ENCODE peak calls at places on chromosomes 6 and 20, in seven cellular contexts. P, L, B, W, E, I and X are unnamed samples.

GRCh38 chr6:135576055-135576454 is 78.5 kb upstream of the AHI1 start:
- DNase-seq in I (peak; percentile 90), W (no peak), L (peak; percentile 69), E (no peak), B (no peak), P (no peak), X (no peak)

GRCh38 chr20:39916236-39916635 is 772.8 kb downstream of the MAFB start:
- DNase-seq in E (no peak), L (no peak), I (peak; percentile 46), W (no peak), P (no peak), B (no peak), X (no peak)

GRCh38 chr6:56677559-56677958 is 34.9 kb upstream of the DST start:
- DNase-seq in P (no peak), B (no peak), I (peak; percentile 52), E (no peak), W (no peak), L (no peak), X (no peak)

GRCh38 chr6:332671-333070 is 40.4 kb downstream of the DUSP22 start:
- DNase-seq in L (peak; percentile 71), I (peak; percentile 70), P (no peak), W (no peak), E (no peak), B (no peak), X (no peak)

GRCh38 chr20:38601216-38602184 is at the start of gene ARHGAP40:
- DNase-seq in P (no peak), E (no peak), B (no peak), I (peak; percentile 29), W (no peak), L (no peak), X (no peak)

GRCh38 chr6:62280099-62280498 is 5.9 kb downstream of the KHDRBS2 start:
- DNase-seq in P (no peak), B (no peak), E (no peak), W (no peak), I (no peak), L (no peak), X (no peak)

GRCh38 chr6:26554669-26555504 is 16.7 kb downstream of the HMGN4 start:
- DNase-seq in E (no peak), L (peak; percentile 80), B (peak; percentile 57), I (peak; percentile 39), P (no peak), W (no peak), X (no peak)

GRCh38 chr6:157221049-157221816 is 102.1 kb downstream of the TMEM242 start:
- DNase-seq in I (peak; percentile 39), P (peak; percentile 95), E (peak; percentile 89), W (no peak), L (peak; percentile 67), B (peak; percentile 73), X (no peak)

GRCh38 chr6:170090561-170090960 is 200.3 kb downstream of the DLL1 start:
- DNase-seq in E (no peak), P (peak; percentile 37), B (no peak), L (no peak), I (no peak), W (no peak), X (no peak)

GRCh38 chr6:131769385-131770141 is 38.3 kb upstream of the ENPP1 start:
- DNase-seq in I (no peak), B (no peak), E (no peak), L (no peak), W (no peak), P (no peak), X (no peak)

GRCh38 chr6:16511048-16511660 is 250.1 kb downstream of the ATXN1 start:
- DNase-seq in W (no peak), B (no peak), E (no peak), L (peak; percentile 57), P (no peak), I (peak; percentile 27), X (peak; percentile 19)

GRCh38 chr6:130240232-130240631 is 17.5 kb upstream of the SAMD3 start:
- DNase-seq in L (peak; percentile 69), P (no peak), E (no peak), B (no peak), W (no peak), I (peak; percentile 82), X (peak; percentile 35)

GRCh38 chr20:64102647-64103354 is 4.6 kb downstream of the NPBWR2 start:
- DNase-seq in L (no peak), W (no peak), E (no peak), B (no peak), I (no peak), P (peak; percentile 76), X (no peak)

GRCh38 chr6:144223686-144224085 is 61.4 kb upstream of the UTRN start:
- DNase-seq in E (no peak), P (no peak), B (no peak), W (no peak), I (no peak), L (no peak), X (no peak)

GRCh38 chr6:213284-213683 is 79.0 kb upstream of the DUSP22 start:
- DNase-seq in L (no peak), B (no peak), P (no peak), I (no peak), E (no peak), W (no peak), X (no peak)

DNA sequence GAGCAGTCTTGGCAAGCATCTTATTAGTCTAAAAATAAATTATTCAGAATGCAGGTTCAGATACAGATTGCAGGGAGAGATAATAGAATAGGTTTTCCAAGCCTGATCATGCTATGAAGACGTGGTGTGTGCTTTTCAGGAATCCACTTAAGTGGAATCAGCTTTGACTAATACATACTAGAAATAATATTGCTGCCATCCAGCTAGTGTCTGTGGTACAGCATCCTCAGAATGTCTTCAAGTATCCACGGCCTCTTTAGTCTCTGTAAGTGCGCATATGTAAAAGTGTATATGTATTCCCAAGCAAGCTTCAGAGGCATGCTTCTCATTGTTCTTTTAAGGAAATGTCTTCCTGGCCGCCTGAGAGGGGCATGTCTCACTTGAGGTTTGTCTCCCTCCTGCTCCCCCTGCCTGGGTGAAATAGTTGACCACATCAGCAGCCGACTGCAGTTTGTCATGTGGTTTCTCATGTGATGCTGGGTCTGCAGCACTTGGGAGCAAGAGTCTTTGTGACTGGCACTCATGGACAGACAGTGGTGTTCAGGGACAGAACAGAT is 150.9 kb downstream of the PRL start:
- DNase-seq in E (no peak), W (no peak), P (no peak), L (peak; percentile 79), B (no peak), I (peak; percentile 82), X (peak; percentile 64)
- TF ChIP-seq CTCF in E (peak; percentile 16), W (no peak), P (no peak), L (peak; percentile 27), B (no peak), I (no peak), X (peak; percentile 48)

DNA sequence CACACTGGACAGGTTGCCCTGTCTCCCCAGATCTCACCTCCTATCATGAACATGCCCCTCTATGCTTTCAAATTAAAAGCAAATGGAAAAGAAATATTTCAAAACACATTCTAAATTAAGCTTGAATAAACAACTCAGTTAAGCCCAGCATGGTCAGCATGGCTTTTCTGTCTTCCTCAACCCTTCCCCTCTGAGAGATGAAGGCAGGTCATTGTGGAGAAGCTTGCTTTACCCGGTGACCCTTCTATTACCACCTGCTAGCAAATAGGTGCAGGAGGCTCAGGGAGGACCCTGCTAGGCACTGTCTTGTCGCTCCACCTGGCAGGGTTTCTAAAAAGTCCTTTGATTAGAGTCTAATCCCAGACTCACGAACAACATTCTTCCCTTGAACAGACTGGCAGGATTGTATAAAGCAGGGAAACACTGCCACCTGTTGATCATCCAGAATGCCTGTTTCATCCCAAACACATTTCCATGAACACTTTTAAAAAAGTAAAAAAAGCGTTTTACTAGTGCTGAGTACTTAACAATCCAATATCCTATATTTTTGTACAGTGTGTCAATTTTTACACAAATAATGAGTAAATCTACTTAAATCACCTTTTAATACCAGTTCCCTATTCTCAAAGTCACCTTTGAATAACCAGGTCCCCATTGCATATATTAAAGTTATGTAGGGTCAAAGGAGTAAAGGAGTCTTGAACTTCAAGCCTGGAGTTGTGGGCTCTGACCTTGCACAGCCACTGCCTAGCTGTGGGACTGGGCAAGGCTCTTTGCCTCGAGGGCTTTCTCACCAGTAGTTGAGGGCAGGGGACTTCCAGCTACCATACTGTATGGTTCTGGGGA is 75.5 kb downstream of the GPR6 start:
- DNase-seq in W (no peak), L (peak; percentile 62), I (peak; percentile 39), P (no peak), B (no peak), E (no peak), X (peak; percentile 34)
- TF ChIP-seq CTCF in W (peak; percentile 30), L (peak; percentile 79), I (peak; percentile 79), P (peak; percentile 68), B (peak; percentile 86), E (peak; percentile 56), X (peak; percentile 80)

GRCh38 chr20:63089051-63089907 is 82.5 kb upstream of the BHLHE23 start:
- DNase-seq in I (no peak), W (no peak), E (no peak), L (no peak), P (peak; percentile 67), B (no peak), X (no peak)
- TF ChIP-seq CTCF in I (no peak), W (no peak), E (no peak), L (no peak), P (no peak), B (no peak), X (no peak)

GRCh38 chr6:2209226-2209809 is 36.1 kb downstream of the GMDS start:
- DNase-seq in B (no peak), P (no peak), L (peak; percentile 22), E (peak; percentile 54), I (no peak), W (no peak), X (no peak)
- TF ChIP-seq CTCF in B (peak; percentile 65), P (peak; percentile 30), L (peak; percentile 69), E (no peak), I (peak; percentile 40), W (no peak), X (peak; percentile 39)

DNA sequence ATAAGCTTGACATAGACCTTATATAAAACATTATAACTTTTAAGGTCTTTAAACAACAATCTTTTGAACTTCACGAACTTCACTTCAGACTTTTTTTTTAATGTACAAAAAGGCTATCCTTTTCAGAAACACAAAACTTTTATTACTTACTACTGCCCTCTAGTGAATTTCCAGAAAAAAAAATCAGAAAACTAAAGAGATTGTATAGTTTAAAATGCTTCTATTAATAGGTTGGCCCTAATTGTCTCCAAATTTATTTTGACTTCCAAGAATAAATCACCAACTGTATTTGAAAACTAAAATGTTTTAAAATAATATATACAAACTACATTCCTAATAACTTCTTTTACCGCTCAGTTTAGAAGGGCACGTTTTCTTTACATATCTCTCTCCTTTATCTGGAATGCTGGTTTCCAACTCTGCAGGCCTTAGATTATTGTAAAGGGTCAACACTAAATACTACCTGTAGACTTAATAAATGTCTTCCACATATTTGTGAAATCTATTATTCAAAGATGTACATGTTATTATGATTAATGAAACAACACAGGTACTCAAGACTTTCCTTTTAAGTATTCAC is 66.8 kb downstream of the LMBRD1 start:
- DNase-seq in E (no peak), L (peak; percentile 13), B (no peak), I (no peak), P (no peak), W (no peak), X (no peak)
- TF ChIP-seq CTCF in E (no peak), L (peak; percentile 13), B (peak; percentile 72), I (peak; percentile 14), P (peak; percentile 14), W (no peak), X (peak; percentile 21)